ENCODE peak calls at places on chromosome 10, in eight cellular contexts. G is T-helper 2 cell, I is WTC11, L is PC-3, E is mesenteric fat pad, O is HEK293T, P is GF-D8, N is DMS53. Z is an unnamed sample.

GRCh38 chr10:61592581-61592980 is 70.1 kb upstream of the CABCOCO1 start:
- DNase-seq in G (no peak), I (peak; percentile 38), L (peak; percentile 91), E (no peak), O (peak; percentile 50), P (no peak), N (peak; percentile 70), Z (no peak)

GRCh38 chr10:110723224-110723891 is 79.2 kb downstream of the RBM20 start:
- DNase-seq in G (no peak), I (no peak), L (no peak), E (no peak), O (no peak), P (no peak), N (no peak), Z (no peak)

GRCh38 chr10:19518109-19518508 is 298.1 kb upstream of the PLXDC2 start:
- DNase-seq in G (no peak), I (no peak), L (no peak), E (no peak), O (no peak), P (no peak), N (no peak), Z (no peak)

GRCh38 chr10:103720964-103721335 is 134.4 kb downstream of the SH3PXD2A start:
- DNase-seq in G (no peak), I (no peak), L (no peak), E (no peak), O (no peak), P (no peak), N (peak; percentile 73), Z (no peak)

GRCh38 chr10:100504101-100504500 is 15.6 kb downstream of the SEC31B start:
- DNase-seq in G (no peak), I (no peak), L (no peak), E (no peak), O (no peak), P (no peak), N (no peak), Z (no peak)

GRCh38 chr10:7345717-7346116 is 65.1 kb downstream of the SFMBT2 start:
- DNase-seq in G (no peak), I (no peak), L (no peak), E (no peak), O (no peak), P (no peak), N (no peak), Z (no peak)

GRCh38 chr10:33612551-33612950 is 278.1 kb upstream of the NRP1 start:
- DNase-seq in G (no peak), I (no peak), L (no peak), E (no peak), O (no peak), P (no peak), N (no peak), Z (no peak)

GRCh38 chr10:10533417-10533816 is 484.3 kb upstream of the CELF2 start:
- DNase-seq in G (no peak), I (no peak), L (no peak), E (no peak), O (no peak), P (no peak), N (no peak), Z (no peak)

GRCh38 chr10:77713506-77714280 is 76.1 kb upstream of the KCNMA1 start:
- DNase-seq in G (no peak), I (no peak), L (no peak), E (peak; percentile 45), O (no peak), P (no peak), N (no peak), Z (no peak)

GRCh38 chr10:75040576-75040975 is 70.9 kb upstream of the SAMD8 start:
- DNase-seq in G (no peak), I (no peak), L (no peak), E (peak; percentile 60), O (no peak), P (no peak), N (peak; percentile 88), Z (no peak)

Z was measured in left ventricle myocardium inferior.